ENCODE peak calls at places on chromosomes 5 and 9, in ten cellular contexts. Y is transverse colon, T is endothelial cell of umbilical vein, L is stomach, B is heart left ventricle, R is testis, P is A549, G is ovary, N is IMR-90, W is uterus. H is an unnamed sample.

GRCh38 chr9:108316066-108316465 is 539.7 kb downstream of the ACTL7B start:
- DNase-seq in Y (no peak), T (no peak), L (no peak), B (no peak), R (no peak), P (no peak), G (no peak), N (no peak), W (no peak), H (no peak)

GRCh38 chr9:8604201-8604600 is 804.6 kb upstream of the DMAC1 start:
- DNase-seq in Y (no peak), T (no peak), L (no peak), B (no peak), R (no peak), P (no peak), G (no peak), N (no peak), W (no peak), H (no peak)

GRCh38 chr5:14225173-14225834 is 82.2 kb downstream of the TRIO start:
- DNase-seq in Y (no peak), T (no peak), L (no peak), B (no peak), R (no peak), P (no peak), G (no peak), N (no peak), W (no peak), H (no peak)

GRCh38 chr5:146878471-146879172 is at the start of gene PPP2R2B:
- DNase-seq in Y (peak), T (no peak), L (peak), B (peak), R (no peak), P (peak), G (no peak), N (peak), W (peak), H (peak)

GRCh38 chr9:107131108-107131799 is 151.8 kb upstream of the RAD23B start:
- DNase-seq in Y (no peak), T (no peak), L (no peak), B (no peak), R (no peak), P (no peak), G (no peak), N (no peak), W (no peak), H (no peak)

GRCh38 chr5:8650197-8650596 is 781.2 kb downstream of the MTRR start:
- DNase-seq in Y (no peak), T (no peak), L (no peak), B (no peak), R (no peak), P (no peak), G (no peak), N (peak), W (no peak), H (no peak)

GRCh38 chr9:132351404-132352050 is 3.3 kb downstream of the SETX start:
- DNase-seq in Y (no peak), T (no peak), L (no peak), B (no peak), R (no peak), P (no peak), G (no peak), N (no peak), W (no peak), H (no peak)

GRCh38 chr5:69517763-69518212 is 25.2 kb downstream of the OCLN start:
- DNase-seq in Y (no peak), T (peak), L (no peak), B (no peak), R (no peak), P (peak), G (no peak), N (peak), W (no peak), H (no peak)

GRCh38 chr9:110538621-110539020 is 40.9 kb downstream of the SVEP1 start:
- DNase-seq in Y (no peak), T (no peak), L (no peak), B (no peak), R (no peak), P (no peak), G (no peak), N (peak), W (no peak), H (no peak)

GRCh38 chr9:38294561-38294960 is 97.9 kb upstream of the ALDH1B1 start:
- DNase-seq in Y (no peak), T (no peak), L (no peak), B (no peak), R (no peak), P (no peak), G (peak), N (no peak), W (peak), H (no peak)

GRCh38 chr5:52710310-52710971 is 77.3 kb upstream of the ITGA1 start:
- DNase-seq in Y (no peak), T (no peak), L (no peak), B (no peak), R (no peak), P (no peak), G (no peak), N (no peak), W (no peak), H (no peak)

GRCh38 chr9:89629096-89629976 is 24.5 kb downstream of the GADD45G start:
- DNase-seq in Y (no peak), T (no peak), L (no peak), B (no peak), R (no peak), P (no peak), G (no peak), N (no peak), W (no peak), H (no peak)

GRCh38 chr5:37851305-37851704 is 11.5 kb upstream of the GDNF start:
- DNase-seq in Y (no peak), T (no peak), L (no peak), B (no peak), R (no peak), P (no peak), G (no peak), N (no peak), W (no peak), H (no peak)

GRCh38 chr5:141338538-141339306 is at the start of gene PCDHGA2:
- DNase-seq in Y (no peak), T (peak), L (no peak), B (peak), R (peak), P (peak), G (no peak), N (peak), W (no peak), H (no peak)

GRCh38 chr5:98309785-98310566 is 463.5 kb upstream of the RGMB start:
- DNase-seq in Y (no peak), T (peak), L (no peak), B (peak), R (no peak), P (peak), G (no peak), N (peak), W (no peak), H (no peak)

GRCh38 chr5:133779828-133780475 is 167.6 kb upstream of the FSTL4 start:
- DNase-seq in Y (no peak), T (no peak), L (no peak), B (no peak), R (no peak), P (no peak), G (no peak), N (no peak), W (no peak), H (no peak)

GRCh38 chr5:61916621-61917620 is 389.1 kb upstream of the KIF2A start:
- DNase-seq in Y (no peak), T (no peak), L (no peak), B (no peak), R (no peak), P (peak), G (no peak), N (peak), W (no peak), H (no peak)

GRCh38 chr9:98678244-98678842 is 30.4 kb downstream of the GABBR2 start:
- DNase-seq in Y (peak), T (peak), L (no peak), B (no peak), R (peak), P (peak), G (no peak), N (no peak), W (no peak), H (no peak)

GRCh38 chr5:98769256-98770157 is 4.0 kb upstream of the RGMB start:
- DNase-seq in Y (peak), T (peak), L (peak), B (peak), R (peak), P (peak), G (peak), N (peak), W (peak), H (no peak)

GRCh38 chr9:114694146-114694545 is 12.2 kb upstream of the TEX48 start:
- DNase-seq in Y (no peak), T (no peak), L (no peak), B (no peak), R (no peak), P (no peak), G (no peak), N (peak), W (no peak), H (no peak)

GRCh38 chr5:1745806-1746370 is 53.7 kb downstream of the MRPL36 start:
- DNase-seq in Y (peak), T (no peak), L (peak), B (peak), R (no peak), P (no peak), G (no peak), N (no peak), W (peak), H (no peak)

GRCh38 chr9:86545085-86545484 is 190.9 kb upstream of the TUT7 start:
- DNase-seq in Y (no peak), T (no peak), L (no peak), B (no peak), R (no peak), P (no peak), G (no peak), N (no peak), W (no peak), H (no peak)

GRCh38 chr5:165227515-165227914 is 1722.1 kb downstream of the MAT2B start:
- DNase-seq in Y (no peak), T (no peak), L (peak), B (no peak), R (no peak), P (peak), G (no peak), N (no peak), W (no peak), H (no peak)

GRCh38 chr9:127569819-127570401 is 42.2 kb upstream of the STXBP1 start:
- DNase-seq in Y (no peak), T (no peak), L (no peak), B (no peak), R (no peak), P (peak), G (no peak), N (peak), W (no peak), H (no peak)

GRCh38 chr9:93422987-93423386 is 28.5 kb upstream of the FAM120A start:
- DNase-seq in Y (no peak), T (no peak), L (no peak), B (no peak), R (no peak), P (no peak), G (no peak), N (peak), W (no peak), H (no peak)

GRCh38 chr9:15253197-15253596 is 53.8 kb downstream of the TTC39B start:
- DNase-seq in Y (no peak), T (peak), L (no peak), B (no peak), R (no peak), P (no peak), G (no peak), N (peak), W (no peak), H (no peak)

GRCh38 chr5:95134326-95134725 is 150.6 kb downstream of the MCTP1 start:
- DNase-seq in Y (no peak), T (no peak), L (no peak), B (no peak), R (no peak), P (no peak), G (no peak), N (no peak), W (no peak), H (no peak)

GRCh38 chr9:128551652-128552152 is 685 bp upstream of the SPTAN1 start:
- DNase-seq in Y (no peak), T (no peak), L (no peak), B (no peak), R (no peak), P (no peak), G (no peak), N (no peak), W (no peak), H (no peak)

GRCh38 chr5:181248277-181248676 is 4.6 kb upstream of the RACK1 start:
- DNase-seq in Y (no peak), T (no peak), L (no peak), B (no peak), R (no peak), P (no peak), G (no peak), N (no peak), W (no peak), H (no peak)

GRCh38 chr5:137825165-137825564 is 42.5 kb upstream of the MYOT start:
- DNase-seq in Y (no peak), T (no peak), L (no peak), B (no peak), R (no peak), P (peak), G (no peak), N (no peak), W (no peak), H (no peak)

GRCh38 chr9:92728831-92729734 is 35.5 kb downstream of the BICD2 start:
- DNase-seq in Y (peak), T (no peak), L (peak), B (peak), R (peak), P (no peak), G (no peak), N (peak), W (no peak), H (peak)

GRCh38 chr9:129696803-129697110 is 31.3 kb downstream of the PRRX2 start:
- DNase-seq in Y (no peak), T (no peak), L (no peak), B (no peak), R (no peak), P (no peak), G (no peak), N (no peak), W (no peak), H (no peak)
- H3K4me3 ChIP-seq in Y (no peak), T (no peak), L (peak), B (peak), R (peak), P (peak), G (peak), N (peak), W (no peak), H (no peak)

DNA sequence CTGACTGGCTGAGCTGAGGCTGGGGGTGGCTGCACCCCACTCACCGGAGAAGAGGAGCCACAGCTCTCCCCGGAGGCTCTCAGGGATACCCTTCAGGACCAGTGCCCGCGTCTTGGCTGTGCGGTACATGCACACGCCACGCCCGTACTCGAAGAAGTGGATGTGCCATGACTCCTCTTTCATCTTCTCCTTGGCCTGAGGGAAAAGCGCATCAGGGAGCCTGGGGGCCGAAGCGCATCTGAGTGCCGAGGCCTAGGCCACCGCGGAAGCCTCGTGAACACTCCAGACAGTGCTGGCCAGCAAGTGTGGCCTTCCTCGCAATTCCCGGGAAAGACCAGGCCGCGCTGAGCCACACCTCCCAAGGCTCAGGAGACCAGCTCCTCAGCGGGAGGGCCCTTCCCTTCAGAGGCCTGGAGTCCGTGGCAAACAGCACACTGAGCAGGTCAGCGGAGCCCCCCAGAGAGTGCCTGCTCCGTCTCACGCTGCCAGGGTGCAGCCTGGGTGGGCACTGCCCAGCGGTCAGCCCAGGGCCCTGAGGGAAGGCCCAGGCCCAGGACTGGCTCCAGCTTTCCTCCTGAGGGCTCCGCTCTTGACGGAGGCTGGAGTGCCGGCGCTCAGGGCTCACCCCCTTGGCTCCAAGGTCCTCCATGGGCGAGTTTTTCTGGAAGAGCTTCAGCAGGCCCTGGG is 20.5 kb upstream of the MRNIP start:
- DNase-seq in Y (no peak), T (no peak), L (no peak), B (peak), R (no peak), P (no peak), G (no peak), N (no peak), W (no peak), H (no peak)
- TF ChIP-seq POLR2A in Y (no peak), T (no peak), L (no peak), B (no peak), R (no peak), P (no peak), G (no peak), N (no peak), W (no peak), H (no peak)

GRCh38 chr5:27325513-27325912 is 287.1 kb upstream of the CDH9 start:
- DNase-seq in Y (no peak), T (no peak), L (no peak), B (no peak), R (no peak), P (no peak), G (no peak), N (peak), W (no peak), H (no peak)

GRCh38 chr5:27328480-27328879 is 290.1 kb upstream of the CDH9 start:
- DNase-seq in Y (no peak), T (no peak), L (no peak), B (no peak), R (no peak), P (peak), G (no peak), N (peak), W (no peak), H (no peak)
- H3K4me3 ChIP-seq in Y (no peak), T (no peak), L (no peak), B (no peak), R (no peak), P (no peak), G (no peak), N (no peak), W (no peak), H (no peak)

GRCh38 chr9:136849038-136849959 is at the start of gene PHPT1:
- DNase-seq in Y (peak), T (peak), L (peak), B (peak), R (peak), P (peak), G (peak), N (peak), W (peak), H (peak)
- TF ChIP-seq POLR2A in Y (peak), T (peak), L (no peak), B (peak), R (peak), P (peak), G (peak), N (peak), W (peak), H (peak)

GRCh38 chr5:51388488-51389325 is 5.5 kb downstream of the ISL1 start:
- DNase-seq in Y (no peak), T (no peak), L (no peak), B (no peak), R (no peak), P (no peak), G (no peak), N (no peak), W (no peak), H (no peak)
- H3K4me3 ChIP-seq in Y (no peak), T (no peak), L (peak), B (no peak), R (no peak), P (no peak), G (no peak), N (no peak), W (no peak), H (no peak)

GRCh38 chr9:134055981-134056461 is 11.8 kb downstream of the BRD3 start:
- DNase-seq in Y (peak), T (no peak), L (peak), B (peak), R (peak), P (peak), G (peak), N (peak), W (peak), H (peak)
- TF ChIP-seq POLR2A in Y (no peak), T (no peak), L (no peak), B (no peak), R (no peak), P (no peak), G (no peak), N (no peak), W (no peak), H (no peak)

GRCh38 chr9:752681-753200 is 88.8 kb upstream of the DMRT1 start:
- DNase-seq in Y (no peak), T (no peak), L (no peak), B (no peak), R (no peak), P (no peak), G (no peak), N (peak), W (no peak), H (no peak)
- H3K4me3 ChIP-seq in Y (no peak), T (no peak), L (no peak), B (no peak), R (no peak), P (no peak), G (no peak), N (no peak), W (no peak), H (no peak)

GRCh38 chr5:147935032-147935431 is 28.7 kb upstream of the C5orf46 start:
- DNase-seq in Y (no peak), T (peak), L (no peak), B (no peak), R (no peak), P (peak), G (no peak), N (peak), W (no peak), H (peak)
- TF ChIP-seq POLR2A in Y (no peak), T (no peak), L (no peak), B (no peak), R (no peak), P (no peak), G (no peak), N (no peak), W (no peak), H (no peak)

H was measured in adrenal gland.